ENCODE peak calls at places on chromosome 12, in eight cellular contexts. One of them, this sample, is unnamed.

GRCh38 chr12:111221296-111222026 is 147.4 kb downstream of the PHETA1 start:
- DNase-seq in body of pancreas: no peak
- DNase-seq in adrenal gland: no peak
- DNase-seq in ovary: no peak
- DNase-seq in prostate gland: no peak
- DNase-seq in heart left ventricle: no peak
- DNase-seq in Peyer's patch: no peak
- DNase-seq in IMR-90: no peak
- DNase-seq in this sample: no peak

GRCh38 chr12:117141097-117141898 is 42.1 kb upstream of the TESC start:
- DNase-seq in prostate gland: no peak
- DNase-seq in adrenal gland: no peak
- DNase-seq in ovary: no peak
- DNase-seq in IMR-90: no peak
- DNase-seq in heart left ventricle: no peak
- DNase-seq in body of pancreas: no peak
- DNase-seq in Peyer's patch: no peak
- DNase-seq in this sample: no peak

GRCh38 chr12:46402451-46402850 is 29.9 kb upstream of the SLC38A2 start:
- DNase-seq in adrenal gland: peak
- DNase-seq in heart left ventricle: no peak
- DNase-seq in Peyer's patch: no peak
- DNase-seq in ovary: peak
- DNase-seq in IMR-90: peak
- DNase-seq in body of pancreas: peak
- DNase-seq in prostate gland: peak
- DNase-seq in this sample: no peak

GRCh38 chr12:11730299-11731041 is 81.0 kb downstream of the ETV6 start:
- DNase-seq in heart left ventricle: no peak
- DNase-seq in adrenal gland: no peak
- DNase-seq in ovary: no peak
- DNase-seq in Peyer's patch: peak
- DNase-seq in prostate gland: peak
- DNase-seq in IMR-90: no peak
- DNase-seq in body of pancreas: peak
- DNase-seq in this sample: no peak

GRCh38 chr12:43117226-43117930 is 434.6 kb downstream of the ADAMTS20 start:
- DNase-seq in body of pancreas: no peak
- DNase-seq in Peyer's patch: no peak
- DNase-seq in prostate gland: no peak
- DNase-seq in heart left ventricle: no peak
- DNase-seq in IMR-90: no peak
- DNase-seq in adrenal gland: no peak
- DNase-seq in ovary: no peak
- DNase-seq in this sample: no peak

GRCh38 chr12:124231980-124232653 is 62.8 kb upstream of the RFLNA start:
- DNase-seq in adrenal gland: no peak
- DNase-seq in Peyer's patch: peak
- DNase-seq in prostate gland: peak
- DNase-seq in ovary: no peak
- DNase-seq in body of pancreas: no peak
- DNase-seq in IMR-90: no peak
- DNase-seq in heart left ventricle: no peak
- DNase-seq in this sample: no peak

GRCh38 chr12:6532927-6533652 is 1.2 kb upstream of the GAPDH start:
- DNase-seq in IMR-90: peak
- DNase-seq in prostate gland: peak
- DNase-seq in adrenal gland: peak
- DNase-seq in heart left ventricle: peak
- DNase-seq in ovary: peak
- DNase-seq in body of pancreas: peak
- DNase-seq in Peyer's patch: peak
- DNase-seq in this sample: peak

GRCh38 chr12:18753481-18754117 is 15.7 kb downstream of the CAPZA3 start:
- DNase-seq in heart left ventricle: peak
- DNase-seq in IMR-90: peak
- DNase-seq in prostate gland: no peak
- DNase-seq in body of pancreas: no peak
- DNase-seq in adrenal gland: no peak
- DNase-seq in ovary: no peak
- DNase-seq in Peyer's patch: no peak
- DNase-seq in this sample: no peak

GRCh38 chr12:124683330-124683662 is 115.9 kb upstream of the NCOR2 start:
- DNase-seq in body of pancreas: no peak
- DNase-seq in ovary: no peak
- DNase-seq in Peyer's patch: no peak
- DNase-seq in IMR-90: peak
- DNase-seq in adrenal gland: no peak
- DNase-seq in heart left ventricle: no peak
- DNase-seq in prostate gland: peak
- DNase-seq in this sample: no peak

GRCh38 chr12:92464911-92465310 is 237.9 kb upstream of the PLEKHG7 start:
- DNase-seq in body of pancreas: no peak
- DNase-seq in IMR-90: no peak
- DNase-seq in adrenal gland: no peak
- DNase-seq in Peyer's patch: no peak
- DNase-seq in ovary: no peak
- DNase-seq in prostate gland: no peak
- DNase-seq in heart left ventricle: no peak
- DNase-seq in this sample: no peak

GRCh38 chr12:80271770-80272169 is 172.3 kb upstream of the PTPRQ start:
- DNase-seq in Peyer's patch: no peak
- DNase-seq in body of pancreas: no peak
- DNase-seq in ovary: no peak
- DNase-seq in adrenal gland: no peak
- DNase-seq in heart left ventricle: no peak
- DNase-seq in prostate gland: no peak
- DNase-seq in IMR-90: no peak
- DNase-seq in this sample: no peak

GRCh38 chr12:106693421-106693820 is 81.1 kb upstream of the RIC8B start:
- DNase-seq in Peyer's patch: no peak
- DNase-seq in heart left ventricle: no peak
- DNase-seq in adrenal gland: no peak
- DNase-seq in prostate gland: no peak
- DNase-seq in IMR-90: no peak
- DNase-seq in body of pancreas: no peak
- DNase-seq in ovary: no peak
- DNase-seq in this sample: no peak

GRCh38 chr12:96255077-96255476 is 60.9 kb downstream of the ELK3 start:
- DNase-seq in IMR-90: peak
- DNase-seq in body of pancreas: peak
- DNase-seq in adrenal gland: peak
- DNase-seq in prostate gland: no peak
- DNase-seq in heart left ventricle: peak
- DNase-seq in ovary: no peak
- DNase-seq in Peyer's patch: no peak
- DNase-seq in this sample: no peak

GRCh38 chr12:10031771-10032175 is 1.3 kb downstream of the CLEC9A start:
- DNase-seq in adrenal gland: no peak
- DNase-seq in heart left ventricle: no peak
- DNase-seq in prostate gland: no peak
- DNase-seq in body of pancreas: no peak
- DNase-seq in Peyer's patch: no peak
- DNase-seq in IMR-90: peak
- DNase-seq in ovary: no peak
- DNase-seq in this sample: no peak

GRCh38 chr12:97308576-97309198 is 153.9 kb upstream of the RMST start:
- DNase-seq in prostate gland: peak
- DNase-seq in adrenal gland: peak
- DNase-seq in Peyer's patch: no peak
- DNase-seq in IMR-90: peak
- DNase-seq in ovary: no peak
- DNase-seq in body of pancreas: peak
- DNase-seq in heart left ventricle: no peak
- DNase-seq in this sample: no peak

GRCh38 chr12:2925322-2925995 is 33.7 kb upstream of the TEAD4 start:
- DNase-seq in body of pancreas: no peak
- DNase-seq in IMR-90: peak
- DNase-seq in ovary: no peak
- DNase-seq in prostate gland: no peak
- DNase-seq in heart left ventricle: no peak
- DNase-seq in Peyer's patch: no peak
- DNase-seq in adrenal gland: no peak
- DNase-seq in this sample: no peak

GRCh38 chr12:12891646-12892355 is 439 bp downstream of the GPRC5A start:
- DNase-seq in adrenal gland: no peak
- DNase-seq in prostate gland: no peak
- DNase-seq in ovary: peak
- DNase-seq in Peyer's patch: no peak
- DNase-seq in heart left ventricle: no peak
- DNase-seq in IMR-90: no peak
- DNase-seq in body of pancreas: no peak
- DNase-seq in this sample: no peak

GRCh38 chr12:12892670-12893290 is 1.4 kb downstream of the GPRC5A start:
- DNase-seq in prostate gland: no peak
- DNase-seq in IMR-90: no peak
- DNase-seq in body of pancreas: no peak
- DNase-seq in Peyer's patch: peak
- DNase-seq in heart left ventricle: no peak
- DNase-seq in adrenal gland: no peak
- DNase-seq in ovary: no peak
- DNase-seq in this sample: no peak

GRCh38 chr12:12890492-12890814 is 909 bp upstream of the GPRC5A start:
- DNase-seq in IMR-90: peak
- DNase-seq in ovary: peak
- DNase-seq in heart left ventricle: no peak
- DNase-seq in adrenal gland: no peak
- DNase-seq in Peyer's patch: no peak
- DNase-seq in prostate gland: no peak
- DNase-seq in body of pancreas: peak
- DNase-seq in this sample: no peak

GRCh38 chr12:12889701-12890100 is 1.7 kb upstream of the GPRC5A start:
- DNase-seq in IMR-90: no peak
- DNase-seq in heart left ventricle: no peak
- DNase-seq in body of pancreas: no peak
- DNase-seq in prostate gland: no peak
- DNase-seq in Peyer's patch: no peak
- DNase-seq in adrenal gland: no peak
- DNase-seq in ovary: no peak
- DNase-seq in this sample: no peak

GRCh38 chr12:12890815-12891645 is at the start of gene GPRC5A:
- DNase-seq in Peyer's patch: peak
- DNase-seq in prostate gland: peak
- DNase-seq in heart left ventricle: peak
- DNase-seq in body of pancreas: peak
- DNase-seq in ovary: peak
- DNase-seq in IMR-90: peak
- DNase-seq in adrenal gland: peak
- DNase-seq in this sample: peak
- H3K27ac ChIP-seq in Peyer's patch: peak
- H3K27ac ChIP-seq in prostate gland: peak
- H3K27ac ChIP-seq in heart left ventricle: peak
- H3K27ac ChIP-seq in body of pancreas: peak
- H3K27ac ChIP-seq in ovary: peak
- H3K27ac ChIP-seq in IMR-90: peak
- H3K27ac ChIP-seq in adrenal gland: peak
- H3K27ac ChIP-seq in this sample: peak

GRCh38 chr12:14614704-14615121 is 47.0 kb upstream of the PLBD1 start:
- DNase-seq in Peyer's patch: no peak
- DNase-seq in prostate gland: no peak
- DNase-seq in ovary: no peak
- DNase-seq in IMR-90: no peak
- DNase-seq in adrenal gland: no peak
- DNase-seq in body of pancreas: peak
- DNase-seq in heart left ventricle: no peak
- DNase-seq in this sample: no peak
- TF ChIP-seq POLR2A in Peyer's patch: no peak
- TF ChIP-seq POLR2A in prostate gland: no peak
- TF ChIP-seq POLR2A in ovary: no peak
- TF ChIP-seq POLR2A in IMR-90: no peak
- TF ChIP-seq POLR2A in adrenal gland: no peak
- TF ChIP-seq POLR2A in body of pancreas: no peak
- TF ChIP-seq POLR2A in heart left ventricle: no peak
- TF ChIP-seq POLR2A in this sample: no peak

DNA sequence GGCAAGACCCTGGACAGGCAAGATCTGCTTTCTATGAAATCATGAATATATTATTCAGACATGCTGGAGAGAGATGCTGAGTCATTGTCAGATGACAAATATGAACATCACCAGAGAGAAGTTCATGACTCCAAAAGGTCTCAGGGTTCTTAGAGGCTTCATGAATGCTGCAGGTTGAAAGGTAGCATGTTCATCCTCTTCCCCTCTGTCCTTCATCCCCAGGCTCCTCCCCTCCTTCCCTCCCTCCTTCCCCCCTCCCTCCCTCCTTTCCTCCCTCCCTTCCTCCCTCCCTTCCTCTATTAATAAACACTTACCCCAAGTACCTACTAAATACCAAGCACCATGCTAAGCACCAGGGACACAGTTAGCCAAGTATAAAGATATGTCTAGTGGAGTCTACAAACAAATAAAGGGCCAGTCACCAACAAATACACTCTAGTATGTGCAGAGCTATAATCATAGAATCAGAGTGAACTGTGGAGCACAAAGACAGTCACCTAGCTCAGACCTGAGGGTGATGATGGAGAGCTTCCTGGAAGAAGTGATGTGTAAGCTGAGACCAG is 46.2 kb downstream of the RPH3A start:
- DNase-seq in Peyer's patch: no peak
- DNase-seq in body of pancreas: no peak
- DNase-seq in adrenal gland: no peak
- DNase-seq in IMR-90: peak
- DNase-seq in prostate gland: no peak
- DNase-seq in heart left ventricle: no peak
- DNase-seq in ovary: no peak
- DNase-seq in this sample: no peak
- H3K27ac ChIP-seq in Peyer's patch: no peak
- H3K27ac ChIP-seq in body of pancreas: no peak
- H3K27ac ChIP-seq in adrenal gland: no peak
- H3K27ac ChIP-seq in IMR-90: no peak
- H3K27ac ChIP-seq in prostate gland: no peak
- H3K27ac ChIP-seq in heart left ventricle: no peak
- H3K27ac ChIP-seq in ovary: no peak
- H3K27ac ChIP-seq in this sample: no peak

GRCh38 chr12:88409257-88409656 is 171.0 kb downstream of the KITLG start:
- DNase-seq in IMR-90: no peak
- DNase-seq in ovary: no peak
- DNase-seq in body of pancreas: no peak
- DNase-seq in prostate gland: no peak
- DNase-seq in Peyer's patch: no peak
- DNase-seq in heart left ventricle: no peak
- DNase-seq in adrenal gland: no peak
- DNase-seq in this sample: no peak

GRCh38 chr12:88401153-88401552 is 179.1 kb downstream of the KITLG start:
- DNase-seq in Peyer's patch: no peak
- DNase-seq in adrenal gland: no peak
- DNase-seq in ovary: no peak
- DNase-seq in body of pancreas: no peak
- DNase-seq in prostate gland: no peak
- DNase-seq in IMR-90: peak
- DNase-seq in heart left ventricle: no peak
- DNase-seq in this sample: no peak

GRCh38 chr12:88411689-88412088 is 168.6 kb downstream of the KITLG start:
- DNase-seq in Peyer's patch: no peak
- DNase-seq in ovary: no peak
- DNase-seq in adrenal gland: no peak
- DNase-seq in heart left ventricle: no peak
- DNase-seq in IMR-90: no peak
- DNase-seq in prostate gland: no peak
- DNase-seq in body of pancreas: no peak
- DNase-seq in this sample: no peak

GRCh38 chr12:88408828-88409227 is 171.4 kb downstream of the KITLG start:
- DNase-seq in ovary: no peak
- DNase-seq in heart left ventricle: no peak
- DNase-seq in adrenal gland: no peak
- DNase-seq in IMR-90: no peak
- DNase-seq in prostate gland: no peak
- DNase-seq in Peyer's patch: no peak
- DNase-seq in body of pancreas: no peak
- DNase-seq in this sample: no peak

GRCh38 chr12:88406905-88407304 is 173.4 kb downstream of the KITLG start:
- DNase-seq in heart left ventricle: no peak
- DNase-seq in ovary: no peak
- DNase-seq in body of pancreas: no peak
- DNase-seq in adrenal gland: no peak
- DNase-seq in Peyer's patch: no peak
- DNase-seq in IMR-90: no peak
- DNase-seq in prostate gland: no peak
- DNase-seq in this sample: no peak
- TF ChIP-seq POLR2A in heart left ventricle: no peak
- TF ChIP-seq POLR2A in ovary: no peak
- TF ChIP-seq POLR2A in body of pancreas: no peak
- TF ChIP-seq POLR2A in adrenal gland: no peak
- TF ChIP-seq POLR2A in Peyer's patch: no peak
- TF ChIP-seq POLR2A in IMR-90: no peak
- TF ChIP-seq POLR2A in prostate gland: no peak
- TF ChIP-seq POLR2A in this sample: no peak

This sample was measured in testis.